ENCODE peak calls at places on chromosomes 1 and 21, in nine cellular contexts. E is IMR-90, P is lower lobe of right lung, V is fibroblast of the aortic adventitia, Z is choroid plexus epithelial cell, N is neural progenitor cell, G is heart left ventricle, J is astrocyte of the cerebellum, B is esophagus squamous epithelium. I is an unnamed sample.

GRCh38 chr1:19311503-19311930 is 427 bp downstream of the AKR7A2 start:
- DNase-seq in E (no peak), P (no peak), V (no peak), Z (peak), N (no peak), G (no peak), J (no peak), B (no peak), I (peak)

GRCh38 chr21:35401476-35401875 is 352.4 kb upstream of the RUNX1 start:
- DNase-seq in E (peak), P (no peak), V (no peak), Z (no peak), N (no peak), G (no peak), J (no peak), B (no peak), I (no peak)

GRCh38 chr1:153742411-153743142 is 14.7 kb downstream of the INTS3 start:
- DNase-seq in E (peak), P (no peak), V (peak), Z (peak), N (no peak), G (no peak), J (no peak), B (no peak), I (no peak)

GRCh38 chr1:193479187-193479586 is 292.8 kb upstream of the B3GALT2 start:
- DNase-seq in E (no peak), P (no peak), V (no peak), Z (no peak), N (no peak), G (no peak), J (no peak), B (peak), I (no peak)

GRCh38 chr1:208569181-208569580 is 325.0 kb upstream of the PLXNA2 start:
- DNase-seq in E (no peak), P (no peak), V (no peak), Z (no peak), N (no peak), G (no peak), J (no peak), B (no peak), I (peak)

GRCh38 chr1:46166521-46167462 is 8.1 kb upstream of the TSPAN1 start:
- DNase-seq in E (no peak), P (peak), V (no peak), Z (peak), N (peak), G (peak), J (no peak), B (no peak), I (no peak)

GRCh38 chr1:41662656-41663437 is 178.4 kb upstream of the EDN2 start:
- DNase-seq in E (peak), P (peak), V (peak), Z (peak), N (peak), G (peak), J (no peak), B (no peak), I (peak)

GRCh38 chr1:230158422-230159291 is 91.6 kb downstream of the GALNT2 start:
- DNase-seq in E (no peak), P (no peak), V (no peak), Z (peak), N (peak), G (peak), J (no peak), B (no peak), I (no peak)

GRCh38 chr21:26572668-26573381 is at the start of gene CYYR1:
- DNase-seq in E (no peak), P (peak), V (no peak), Z (peak), N (peak), G (peak), J (peak), B (no peak), I (no peak)

GRCh38 chr1:101310484-101310883 is 73.7 kb downstream of the S1PR1 start:
- DNase-seq in E (no peak), P (no peak), V (no peak), Z (no peak), N (no peak), G (no peak), J (no peak), B (no peak), I (no peak)

GRCh38 chr1:204945565-204945977 is 74.9 kb downstream of the NFASC start:
- DNase-seq in E (no peak), P (no peak), V (no peak), Z (peak), N (no peak), G (no peak), J (no peak), B (no peak), I (peak)

GRCh38 chr1:99957818-99958217 is 12.0 kb upstream of the SLC35A3 start:
- DNase-seq in E (no peak), P (no peak), V (no peak), Z (no peak), N (no peak), G (no peak), J (no peak), B (no peak), I (no peak)

GRCh38 chr21:25254491-25255174 is 352.6 kb downstream of the MRPL39 start:
- DNase-seq in E (no peak), P (no peak), V (no peak), Z (no peak), N (peak), G (no peak), J (no peak), B (no peak), I (no peak)

GRCh38 chr1:110475358-110476027 is 24.5 kb downstream of the PROK1 start:
- DNase-seq in E (no peak), P (no peak), V (no peak), Z (no peak), N (no peak), G (no peak), J (no peak), B (no peak), I (no peak)

GRCh38 chr21:32819702-32820101 is 48.1 kb upstream of the PAXBP1 start:
- DNase-seq in E (peak), P (no peak), V (peak), Z (peak), N (no peak), G (peak), J (peak), B (no peak), I (peak)

GRCh38 chr1:231369282-231369681 is 31.2 kb downstream of the SPRTN start:
- DNase-seq in E (no peak), P (no peak), V (no peak), Z (no peak), N (peak), G (no peak), J (no peak), B (no peak), I (peak)
- TF ChIP-seq CTCF in E (no peak), P (no peak), V (no peak), Z (peak), N (no peak), G (no peak), J (no peak), B (no peak), I (peak)

DNA sequence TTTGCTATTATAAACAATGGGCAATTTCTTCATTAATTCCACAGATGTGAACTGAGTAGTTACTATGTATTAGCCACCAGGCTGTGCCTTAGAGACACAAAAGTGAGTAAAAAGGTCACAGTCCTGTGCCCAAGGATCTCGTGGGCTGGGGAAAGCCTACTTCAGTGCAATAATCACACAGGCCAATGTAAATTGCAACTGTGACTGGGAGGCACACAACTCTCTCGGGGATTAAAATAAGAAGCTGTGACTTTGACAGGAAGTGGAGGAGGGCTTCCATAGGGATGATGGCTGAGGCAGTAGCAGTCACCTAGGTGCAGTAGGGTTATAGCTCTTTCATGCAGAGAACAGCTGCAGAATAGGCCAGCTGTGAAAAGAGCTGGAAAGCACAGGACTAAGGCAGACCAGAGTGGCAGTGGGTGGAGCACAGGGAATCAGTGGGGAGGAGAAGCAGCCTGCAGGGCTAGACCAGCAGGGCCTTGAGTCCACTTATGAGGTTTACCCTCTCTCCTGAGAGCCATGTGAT is 121.9 kb downstream of the MAB21L3 start:
- DNase-seq in E (no peak), P (no peak), V (no peak), Z (peak), N (peak), G (no peak), J (no peak), B (no peak), I (peak)
- TF ChIP-seq CTCF in E (no peak), P (no peak), V (no peak), Z (no peak), N (peak), G (peak), J (no peak), B (no peak), I (no peak)

GRCh38 chr1:78170845-78171244 is 125.1 kb downstream of the GIPC2 start:
- DNase-seq in E (no peak), P (no peak), V (peak), Z (no peak), N (no peak), G (no peak), J (no peak), B (no peak), I (no peak)

GRCh38 chr1:78168306-78168705 is 122.5 kb downstream of the GIPC2 start:
- DNase-seq in E (peak), P (no peak), V (peak), Z (no peak), N (no peak), G (no peak), J (no peak), B (no peak), I (no peak)

DNA sequence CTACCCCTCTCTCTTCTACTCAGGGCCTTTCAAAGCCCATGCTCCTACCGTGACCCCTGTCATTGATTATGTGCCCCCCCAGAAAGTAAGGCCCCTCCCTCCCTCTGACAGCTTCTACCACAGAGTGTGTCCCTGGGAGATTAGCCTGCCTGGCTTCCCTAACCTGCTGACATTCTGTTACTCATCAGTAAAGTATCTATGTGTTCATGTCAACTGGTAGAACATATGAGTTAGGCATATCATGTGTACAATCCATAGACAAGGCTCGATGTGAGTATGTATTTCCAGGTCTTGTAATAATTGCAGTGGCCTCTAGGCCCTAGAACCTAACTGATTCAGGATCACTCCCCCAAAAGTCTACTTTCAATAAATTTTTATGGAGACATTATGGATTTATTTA is 120.0 kb downstream of the GIPC2 start:
- DNase-seq in E (peak), P (no peak), V (no peak), Z (peak), N (no peak), G (no peak), J (no peak), B (no peak), I (no peak)
- TF ChIP-seq CTCF in E (no peak), P (no peak), V (no peak), Z (no peak), N (no peak), G (no peak), J (no peak), B (no peak), I (no peak)

GRCh38 chr1:32612189-32612881 is 38.0 kb downstream of the ZBTB8OS start:
- DNase-seq in E (peak), P (peak), V (peak), Z (peak), N (peak), G (peak), J (peak), B (peak), I (peak)
- TF ChIP-seq CTCF in E (no peak), P (peak), V (peak), Z (peak), N (no peak), G (peak), J (no peak), B (peak), I (peak)

DNA sequence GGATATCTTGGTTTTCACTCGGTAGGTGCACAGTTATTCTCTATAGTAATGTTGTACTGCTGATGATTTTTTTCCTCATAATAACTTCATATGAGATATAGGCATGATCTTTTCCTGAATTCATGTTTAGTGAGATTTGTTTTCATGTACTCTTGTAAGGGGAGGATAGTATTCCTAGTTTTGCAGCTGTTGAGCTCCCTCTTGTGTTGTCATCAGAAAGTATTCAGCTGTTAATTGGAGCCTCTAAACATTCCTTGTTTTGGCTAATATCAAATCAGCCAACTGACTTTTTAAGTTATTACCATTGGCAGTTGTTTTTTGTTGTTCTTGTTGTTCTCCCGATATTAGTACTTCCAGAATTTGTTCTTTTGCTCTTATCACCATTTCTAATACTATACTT is 24.4 kb downstream of the OR10R2 start:
- DNase-seq in E (no peak), P (no peak), V (peak), Z (peak), N (peak), G (no peak), J (no peak), B (no peak), I (peak)
- TF ChIP-seq CTCF in E (no peak), P (peak), V (no peak), Z (no peak), N (peak), G (no peak), J (no peak), B (no peak), I (peak)

DNA sequence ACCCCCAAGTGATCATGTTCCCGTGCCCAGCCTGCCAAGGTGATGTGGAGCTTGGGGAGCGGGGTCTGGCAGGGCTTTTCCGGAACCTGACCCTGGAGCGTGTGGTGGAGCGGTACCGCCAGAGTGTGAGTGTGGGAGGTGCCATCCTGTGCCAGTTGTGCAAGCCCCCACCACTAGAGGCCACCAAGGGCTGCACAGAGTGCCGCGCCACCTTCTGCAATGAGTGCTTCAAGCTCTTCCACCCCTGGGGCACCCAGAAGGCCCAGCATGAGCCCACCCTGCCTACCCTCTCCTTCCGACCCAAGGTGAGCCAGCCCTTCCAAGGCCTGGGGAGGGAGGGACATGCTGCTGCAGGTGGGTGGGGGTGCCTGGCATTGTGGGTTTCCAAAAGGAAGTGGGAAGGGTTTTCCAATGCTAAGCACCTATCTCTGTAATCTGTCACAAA is 2.3 kb downstream of the TRIM46 start:
- DNase-seq in E (no peak), P (peak), V (no peak), Z (no peak), N (no peak), G (peak), J (no peak), B (no peak), I (no peak)
- TF ChIP-seq CTCF in E (no peak), P (no peak), V (no peak), Z (no peak), N (no peak), G (no peak), J (no peak), B (no peak), I (no peak)

GRCh38 chr1:93749894-93750301 is 68.3 kb upstream of the BCAR3 start:
- DNase-seq in E (no peak), P (no peak), V (no peak), Z (peak), N (peak), G (no peak), J (no peak), B (no peak), I (no peak)
- TF ChIP-seq CTCF in E (peak), P (peak), V (peak), Z (peak), N (peak), G (no peak), J (peak), B (no peak), I (no peak)

DNA sequence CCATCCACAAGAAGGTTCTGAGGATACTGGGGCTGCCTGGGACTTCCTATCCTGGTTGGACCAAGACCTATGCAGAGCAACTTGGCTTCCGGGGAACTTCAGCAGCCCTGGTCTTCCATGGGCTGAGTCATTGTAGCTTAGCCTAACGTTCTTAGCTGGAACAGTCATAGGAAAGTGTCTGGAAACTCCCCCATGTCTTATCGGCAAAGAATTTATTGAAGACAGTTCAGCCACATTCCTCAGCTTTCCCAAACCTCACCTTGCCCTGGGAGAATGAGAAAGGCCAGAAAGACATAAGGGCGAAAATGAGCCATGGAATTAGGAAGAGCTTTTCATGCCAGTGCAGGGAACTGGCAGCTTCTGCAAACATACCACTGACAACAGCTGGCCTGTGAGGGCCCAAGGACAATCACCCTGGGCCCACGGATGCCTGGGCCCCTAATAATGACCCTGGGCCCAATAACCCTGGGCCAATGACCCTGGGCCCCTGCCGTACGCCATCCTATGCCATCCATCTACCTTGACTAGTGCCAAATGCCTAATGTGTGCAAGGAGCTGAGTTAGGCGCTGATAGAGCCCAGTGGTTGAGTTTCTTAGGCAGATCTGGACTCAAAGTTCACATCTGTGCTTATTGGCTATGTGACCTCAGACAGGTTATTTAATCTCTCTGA is 114.4 kb upstream of the GADD45A start:
- DNase-seq in E (peak), P (no peak), V (peak), Z (peak), N (no peak), G (no peak), J (peak), B (no peak), I (peak)
- TF ChIP-seq CTCF in E (no peak), P (no peak), V (no peak), Z (no peak), N (no peak), G (no peak), J (no peak), B (no peak), I (no peak)

GRCh38 chr1:33094971-33095604 is 14.1 kb downstream of the AZIN2 start:
- DNase-seq in E (peak), P (no peak), V (peak), Z (peak), N (peak), G (peak), J (peak), B (no peak), I (peak)
- TF ChIP-seq CTCF in E (peak), P (peak), V (peak), Z (peak), N (peak), G (peak), J (peak), B (peak), I (peak)

I was measured in MCF 10A.